ENCODE peak calls at places on chromosomes 3 and 15, in five cellular contexts. G is endothelial cell of umbilical vein, C is K562, F is A549, M is HepG2. H is an unnamed sample.

GRCh38 chr3:169390310-169390731 is 273.2 kb downstream of the MECOM start:
- DNase-seq in G (peak), C (no peak), F (no peak), M (no peak), H (no peak)

GRCh38 chr3:42504334-42505202 is 2.1 kb downstream of the VIPR1 start:
- DNase-seq in G (no peak), C (peak), F (no peak), M (no peak), H (no peak)

GRCh38 chr3:9111349-9112265 is 137.8 kb downstream of the SRGAP3 start:
- DNase-seq in G (no peak), C (peak), F (no peak), M (no peak), H (peak)

GRCh38 chr3:24834442-24834841 is 339.8 kb upstream of the THRB start:
- DNase-seq in G (no peak), C (no peak), F (no peak), M (no peak), H (no peak)

GRCh38 chr15:89912674-89913396 is at the start of gene ARPIN:
- DNase-seq in G (peak), C (no peak), F (peak), M (peak), H (no peak)

GRCh38 chr3:32708672-32709283 is 23.8 kb downstream of the CNOT10 start:
- DNase-seq in G (no peak), C (peak), F (no peak), M (no peak), H (no peak)

GRCh38 chr3:34200576-34200975 is 402.1 kb downstream of the PDCD6IP start:
- DNase-seq in G (no peak), C (no peak), F (no peak), M (no peak), H (no peak)

GRCh38 chr3:101193957-101194356 is 126.4 kb downstream of the IMPG2 start:
- DNase-seq in G (no peak), C (no peak), F (no peak), M (no peak), H (no peak)

GRCh38 chr15:62964251-62964650 is 78.3 kb upstream of the TPM1 start:
- DNase-seq in G (no peak), C (no peak), F (no peak), M (no peak), H (no peak)

GRCh38 chr15:27827336-27827735 is 271.8 kb downstream of the OCA2 start:
- DNase-seq in G (no peak), C (no peak), F (no peak), M (no peak), H (no peak)

GRCh38 chr15:100043069-100043641 is 298.6 kb downstream of the ADAMTS17 start:
- DNase-seq in G (peak), C (no peak), F (no peak), M (no peak), H (peak)

GRCh38 chr3:14962762-14963161 is 15.4 kb downstream of the NR2C2 start:
- DNase-seq in G (no peak), C (no peak), F (no peak), M (no peak), H (no peak)

GRCh38 chr3:102699104-102699818 is 264.4 kb downstream of the ZPLD1 start:
- DNase-seq in G (no peak), C (no peak), F (no peak), M (no peak), H (no peak)

GRCh38 chr3:3005345-3005744 is 104.8 kb downstream of the IL5RA start:
- DNase-seq in G (no peak), C (no peak), F (no peak), M (no peak), H (no peak)

GRCh38 chr3:187906416-187906815 is 161.1 kb upstream of the BCL6 start:
- DNase-seq in G (no peak), C (no peak), F (no peak), M (no peak), H (no peak)

GRCh38 chr15:41970456-41970855 is 1.9 kb downstream of the EHD4 start:
- DNase-seq in G (no peak), C (no peak), F (no peak), M (no peak), H (no peak)

DNA sequence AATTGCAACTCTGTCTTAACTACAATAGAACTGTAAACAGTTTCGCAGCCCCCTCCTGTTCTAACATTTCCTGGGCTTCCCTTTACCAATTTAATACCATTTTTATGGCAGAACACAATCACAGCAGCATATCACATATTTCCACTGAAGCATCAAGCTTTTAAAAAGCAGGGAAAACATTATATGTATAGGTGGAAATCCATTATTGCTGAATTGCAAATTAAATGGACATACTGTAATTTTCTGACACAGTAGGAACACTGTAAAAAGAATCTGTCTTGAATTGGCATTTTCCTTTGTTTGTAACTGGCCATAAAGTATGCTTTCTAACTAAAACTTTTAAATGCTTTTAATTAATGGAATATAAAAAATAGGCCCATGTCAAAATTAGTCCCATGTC is 1385.8 kb downstream of the SI start:
- DNase-seq in G (no peak), C (no peak), F (no peak), M (no peak), H (no peak)
- TF ChIP-seq MYC in G (no peak), C (no peak), F (no peak), M (no peak), H (no peak)

GRCh38 chr15:39704684-39705083 is 78.0 kb downstream of the FSIP1 start:
- DNase-seq in G (no peak), C (peak), F (no peak), M (no peak), H (no peak)
- TF ChIP-seq POLR2A in G (no peak), C (no peak), F (no peak), M (no peak), H (no peak)

DNA sequence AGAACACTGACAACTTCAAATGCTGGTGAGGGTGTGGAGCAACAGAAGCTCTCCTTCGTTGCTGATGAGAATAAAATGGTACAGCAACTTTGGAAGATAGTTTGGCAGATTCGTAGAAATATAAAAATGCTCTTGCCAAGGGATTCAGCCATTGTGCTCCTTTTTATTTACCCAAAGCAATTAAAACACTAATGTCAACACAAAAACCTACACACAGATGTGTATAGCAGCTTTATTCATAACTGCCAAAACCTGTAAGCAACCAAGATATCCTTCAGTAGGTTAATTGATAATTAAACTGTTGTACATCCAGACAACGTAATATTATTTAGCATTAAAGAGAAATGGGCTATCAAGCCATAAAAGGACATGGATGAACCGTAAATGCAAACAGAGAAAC is 37.8 kb upstream of the LSAMP start:
- DNase-seq in G (no peak), C (no peak), F (no peak), M (no peak), H (no peak)
- TF ChIP-seq MYC in G (no peak), C (no peak), F (no peak), M (no peak), H (no peak)

GRCh38 chr3:113834983-113835382 is 3.6 kb upstream of the GRAMD1C start:
- DNase-seq in G (no peak), C (no peak), F (no peak), M (no peak), H (no peak)

GRCh38 chr3:113839551-113839950 is 963 bp downstream of the GRAMD1C start:
- DNase-seq in G (no peak), C (no peak), F (no peak), M (no peak), H (no peak)

DNA sequence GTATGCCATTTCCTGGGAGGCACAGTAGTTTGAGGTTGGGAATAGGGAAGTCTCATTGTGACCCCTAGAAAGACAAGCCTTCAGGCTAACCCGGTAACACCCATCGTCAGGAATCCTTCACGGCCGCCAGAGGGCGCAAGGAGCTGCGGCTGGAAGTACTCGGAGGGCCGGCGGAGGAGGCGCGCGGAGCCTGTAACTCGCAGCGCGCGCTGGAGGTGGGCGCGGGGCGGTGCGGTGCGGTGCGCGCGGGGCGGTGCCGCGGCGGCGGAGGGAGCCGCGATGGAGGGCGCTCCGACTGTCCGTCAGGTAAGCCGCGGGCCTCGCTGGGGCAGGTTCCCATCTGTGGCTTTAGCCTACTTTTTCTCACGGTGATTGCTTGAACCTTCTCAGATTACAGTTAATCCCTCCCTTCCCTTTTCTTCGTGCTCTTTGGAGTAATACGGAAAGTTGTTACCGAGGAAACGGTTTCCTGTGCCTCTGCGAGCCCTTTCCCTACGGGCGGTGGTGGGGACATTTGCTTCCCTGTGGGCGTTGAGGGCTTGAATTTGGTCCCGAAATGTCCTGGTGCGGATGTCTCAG is at the start of gene GRAMD1C:
- DNase-seq in G (peak), C (peak), F (peak), M (peak), H (peak)
- TF ChIP-seq POLR2A in G (peak), C (no peak), F (peak), M (no peak), H (no peak)

GRCh38 chr3:72891053-72891855 is 3.4 kb downstream of the GXYLT2 start:
- DNase-seq in G (no peak), C (peak), F (no peak), M (peak), H (no peak)
- TF ChIP-seq MYC in G (no peak), C (no peak), F (no peak), M (no peak), H (no peak)

DNA sequence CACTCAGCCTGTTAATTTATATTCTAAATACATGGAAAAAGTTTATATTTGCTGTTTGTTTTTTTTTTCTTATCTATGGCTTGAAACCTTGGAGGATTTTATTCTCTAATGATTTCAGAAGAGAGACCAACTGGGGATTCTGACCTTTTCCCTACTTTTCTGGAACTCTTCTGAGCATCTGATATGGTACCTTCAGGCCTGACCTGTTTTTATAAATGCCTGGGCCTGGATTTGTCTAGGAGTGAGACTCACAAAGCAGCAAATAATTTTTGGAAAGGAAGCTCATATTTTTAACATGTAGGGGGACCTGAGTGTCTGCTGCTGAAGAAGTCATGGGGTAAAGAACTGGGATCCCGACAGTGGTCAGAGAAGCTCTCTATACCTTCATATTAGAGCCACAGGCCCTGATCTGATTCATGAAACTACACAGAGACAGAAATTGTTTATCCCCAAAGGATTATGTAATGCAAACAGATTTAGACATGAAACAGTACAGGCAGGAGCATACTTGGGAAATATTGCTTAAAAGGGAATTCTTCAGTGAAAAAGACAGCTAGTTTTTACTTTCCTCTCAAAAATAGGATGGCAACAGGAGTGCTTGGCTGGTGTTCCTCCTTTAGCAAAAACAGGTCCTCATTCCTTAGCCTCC is 15.9 kb downstream of the PPM1L start:
- DNase-seq in G (no peak), C (no peak), F (no peak), M (no peak), H (no peak)
- TF ChIP-seq POLR2A in G (no peak), C (no peak), F (no peak), M (no peak), H (no peak)

GRCh38 chr15:74845208-74845568 is 2.2 kb upstream of the ULK3 start:
- DNase-seq in G (no peak), C (no peak), F (no peak), M (no peak), H (no peak)
- TF ChIP-seq MYC in G (no peak), C (no peak), F (no peak), M (no peak), H (no peak)

DNA sequence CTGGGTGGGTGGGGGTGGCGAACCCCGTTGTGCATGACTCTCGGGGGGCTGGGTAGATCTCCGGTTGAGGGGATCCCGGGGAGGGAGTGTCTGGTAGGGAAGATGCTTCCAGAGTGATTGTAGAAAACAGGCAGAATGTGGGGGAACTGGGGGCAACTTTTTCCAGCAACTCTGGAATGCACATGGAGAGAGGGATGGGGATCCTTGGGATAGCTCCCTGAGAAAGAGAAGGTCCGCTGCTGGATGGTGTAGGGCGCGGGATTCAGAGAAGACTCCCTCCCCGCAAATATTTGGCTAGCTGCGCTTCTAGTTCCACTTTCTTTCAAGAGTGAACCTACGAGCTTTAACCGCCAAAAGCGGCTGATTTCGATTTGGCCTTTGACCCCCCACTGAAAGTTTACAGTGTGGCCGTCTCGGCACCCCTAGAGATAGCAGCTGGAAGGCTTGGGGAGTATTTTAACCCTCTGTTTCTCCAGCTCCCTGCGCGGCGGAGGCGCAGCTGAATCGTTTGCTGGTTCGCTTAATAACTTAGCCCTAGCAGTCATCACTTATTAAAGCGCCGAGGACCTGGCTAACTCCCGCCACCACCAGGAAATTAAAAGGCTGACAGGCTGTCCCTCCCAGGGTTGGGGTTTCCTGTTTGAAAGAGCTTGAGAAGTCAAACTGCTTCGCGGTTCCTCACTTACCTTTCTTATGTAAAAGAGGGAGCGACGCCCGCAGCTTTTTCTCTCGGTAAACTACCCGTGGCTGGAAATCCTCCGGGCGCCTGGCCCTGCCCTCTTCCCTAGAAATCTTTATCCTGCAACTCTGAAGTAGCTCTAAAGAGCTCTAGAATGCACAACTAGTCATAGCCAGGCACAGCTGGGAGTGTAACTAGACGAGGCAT is 1.2 kb downstream of the PHLDB2 start:
- DNase-seq in G (peak), C (no peak), F (peak), M (peak), H (peak)
- TF ChIP-seq POLR2A in G (peak), C (no peak), F (no peak), M (no peak), H (no peak)

GRCh38 chr15:65642588-65642987 is 20.9 kb downstream of the SLC24A1 start:
- DNase-seq in G (peak), C (no peak), F (no peak), M (no peak), H (no peak)
- TF ChIP-seq MYC in G (no peak), C (no peak), F (no peak), M (no peak), H (no peak)

H was measured in NB4.